ENCODE peak calls at places on chromosomes 4 and X, in seven cellular contexts. G is breast epithelium, V is GM23248, K is PC-3, S is ovary, A is iPS DF 6.9, I is spleen. W is an unnamed sample.

GRCh38 chr4:56768772-56769171 is 52.7 kb downstream of the SPINK2 start:
- DNase-seq in G (no peak), V (no peak), K (no peak), S (no peak), A (no peak), I (no peak), W (peak; percentile 65)

GRCh38 chr4:7313361-7313811 is 121.0 kb downstream of the SORCS2 start:
- DNase-seq in G (no peak), V (no peak), K (no peak), S (peak; percentile 80), A (no peak), I (no peak), W (no peak)

GRCh38 chr4:16864199-16864598 is 34.2 kb downstream of the LDB2 start:
- DNase-seq in G (no peak), V (no peak), K (no peak), S (no peak), A (no peak), I (no peak), W (no peak)

GRCh38 chr4:47031011-47031678 is at the start of gene GABRB1:
- DNase-seq in G (no peak), V (peak; percentile 39), K (no peak), S (peak; percentile 12), A (no peak), I (no peak), W (peak; percentile 78)

GRCh38 chr4:172838108-172838507 is 330.5 kb upstream of the GALNT7 start:
- DNase-seq in G (no peak), V (no peak), K (no peak), S (no peak), A (no peak), I (no peak), W (no peak)

GRCh38 chrX:50343917-50344316 is 126.7 kb downstream of the DGKK start:
- DNase-seq in G (no peak), V (no peak), K (no peak), S (no peak), A (no peak), I (no peak), W (no peak)

GRCh38 chrX:48083212-48083611 is 11.8 kb upstream of the ZNF630 start:
- DNase-seq in G (no peak), V (peak; percentile 61), K (peak; percentile 73), S (peak; percentile 22), A (no peak), I (no peak), W (peak; percentile 53)

GRCh38 chrX:150854856-150855255 is 43.6 kb downstream of the CD99L2 start:
- DNase-seq in G (no peak), V (no peak), K (no peak), S (no peak), A (no peak), I (no peak), W (no peak)

GRCh38 chr4:93775551-93775950 is 53.0 kb upstream of the ATOH1 start:
- DNase-seq in G (no peak), V (no peak), K (no peak), S (no peak), A (no peak), I (no peak), W (no peak)

GRCh38 chr4:3712112-3712805 is 53.9 kb upstream of the ADRA2C start:
- DNase-seq in G (no peak), V (no peak), K (no peak), S (no peak), A (no peak), I (peak; percentile 47), W (no peak)

GRCh38 chrX:153460826-153461225 is 9.6 kb downstream of the HAUS7 start:
- DNase-seq in G (no peak), V (peak; percentile 56), K (peak; percentile 57), S (no peak), A (no peak), I (peak; percentile 85), W (peak; percentile 57)

GRCh38 chr4:109465065-109465464 is 31.4 kb downstream of the SEC24B start:
- DNase-seq in G (no peak), V (peak; percentile 45), K (no peak), S (no peak), A (no peak), I (no peak), W (no peak)

GRCh38 chr4:138021116-138021820 is 220.9 kb downstream of the SLC7A11 start:
- DNase-seq in G (no peak), V (peak; percentile 9), K (no peak), S (no peak), A (no peak), I (no peak), W (no peak)

GRCh38 chr4:186020793-186021407 is 48.1 kb upstream of the TLR3 start:
- DNase-seq in G (no peak), V (no peak), K (no peak), S (no peak), A (no peak), I (no peak), W (no peak)

GRCh38 chr4:139515531-139515958 is 40.5 kb downstream of the SETD7 start:
- DNase-seq in G (no peak), V (no peak), K (no peak), S (no peak), A (no peak), I (no peak), W (no peak)

GRCh38 chr4:106986486-106986885 is 49.6 kb downstream of the DKK2 start:
- DNase-seq in G (no peak), V (peak; percentile 85), K (no peak), S (no peak), A (no peak), I (no peak), W (no peak)

GRCh38 chr4:184961693-184962092 is 56.6 kb upstream of the HELT start:
- DNase-seq in G (no peak), V (no peak), K (no peak), S (no peak), A (no peak), I (no peak), W (no peak)

GRCh38 chrX:23503835-23504539 is 163.3 kb upstream of the PRDX4 start:
- DNase-seq in G (peak; percentile 83), V (peak; percentile 62), K (peak; percentile 96), S (no peak), A (no peak), I (no peak), W (peak; percentile 89)

GRCh38 chr4:52555356-52555716 is 103.8 kb downstream of the USP46 start:
- DNase-seq in G (no peak), V (no peak), K (no peak), S (no peak), A (no peak), I (no peak), W (no peak)

GRCh38 chr4:72987741-72988729 is 81.5 kb downstream of the COX18 start:
- DNase-seq in G (no peak), V (peak; percentile 33), K (peak; percentile 17), S (no peak), A (no peak), I (no peak), W (no peak)

GRCh38 chrX:69314436-69315348 is 149.4 kb upstream of the PJA1 start:
- DNase-seq in G (no peak), V (no peak), K (no peak), S (no peak), A (no peak), I (peak; percentile 62), W (peak; percentile 44)

GRCh38 chrX:131792789-131793462 is 230.2 kb upstream of the STK26 start:
- DNase-seq in G (no peak), V (peak; percentile 20), K (peak; percentile 43), S (peak; percentile 89), A (no peak), I (peak; percentile 88), W (no peak)
- H3K4me3 ChIP-seq in G (peak overlapping the region; percentile 49), V (no peak overlapping the region), K (no peak overlapping the region), S (peak overlapping the region; percentile 8), A (no peak overlapping the region), I (no peak overlapping the region), W (no peak overlapping the region)

GRCh38 chr4:159178147-159178541 is 75.3 kb downstream of the RAPGEF2 start:
- DNase-seq in G (no peak), V (peak; percentile 24), K (no peak), S (no peak), A (no peak), I (no peak), W (no peak)
- H3K4me1 ChIP-seq in G (peaks cover 9% of the 10 kb centered on the region), V (peaks cover 30% of the 10 kb centered on the region), K (peaks cover 22% of the 10 kb centered on the region), S (peaks cover 5% of the 10 kb centered on the region), A (peaks cover 6% of the 10 kb centered on the region), I (peaks cover 72% of the 10 kb centered on the region), W (peaks cover 12% of the 10 kb centered on the region)

GRCh38 chr4:98641906-98642668 is 16.3 kb downstream of the TSPAN5 start:
- DNase-seq in G (no peak), V (no peak), K (no peak), S (no peak), A (no peak), I (no peak), W (no peak)

GRCh38 chr4:98639523-98639922 is 18.9 kb downstream of the TSPAN5 start:
- DNase-seq in G (no peak), V (peak; percentile 24), K (no peak), S (no peak), A (no peak), I (no peak), W (no peak)

GRCh38 chr4:98638661-98639060 is 19.8 kb downstream of the TSPAN5 start:
- DNase-seq in G (no peak), V (peak; percentile 37), K (no peak), S (no peak), A (no peak), I (no peak), W (no peak)

GRCh38 chr4:98641393-98641792 is 17.0 kb downstream of the TSPAN5 start:
- DNase-seq in G (no peak), V (no peak), K (no peak), S (no peak), A (no peak), I (no peak), W (no peak)

DNA sequence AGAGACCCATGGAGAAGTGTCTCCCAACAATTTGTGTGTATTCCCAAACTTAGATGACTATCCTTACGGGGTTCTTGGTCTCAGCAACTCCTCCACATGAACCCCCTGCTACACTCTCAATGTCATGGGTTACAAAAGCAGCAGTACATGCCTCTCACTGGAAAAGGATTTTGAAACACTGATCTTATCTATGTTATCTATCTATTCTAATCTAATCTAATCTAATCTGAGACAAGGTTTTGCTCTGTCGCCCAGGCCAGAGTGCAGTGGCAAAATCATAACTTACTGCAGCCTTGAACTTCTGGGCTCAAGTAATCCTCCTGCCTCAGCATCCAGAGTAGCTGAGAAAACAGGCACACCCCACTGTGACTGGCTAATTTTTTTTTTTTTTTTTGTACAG is 19.3 kb downstream of the TSPAN5 start:
- DNase-seq in G (no peak), V (no peak), K (no peak), S (no peak), A (no peak), I (no peak), W (no peak)
- H3K4me3 ChIP-seq in G (no peak overlapping the region), V (peak overlapping the region; percentile 57), K (no peak overlapping the region), S (no peak overlapping the region), A (no peak overlapping the region), I (no peak overlapping the region), W (no peak overlapping the region)

DNA sequence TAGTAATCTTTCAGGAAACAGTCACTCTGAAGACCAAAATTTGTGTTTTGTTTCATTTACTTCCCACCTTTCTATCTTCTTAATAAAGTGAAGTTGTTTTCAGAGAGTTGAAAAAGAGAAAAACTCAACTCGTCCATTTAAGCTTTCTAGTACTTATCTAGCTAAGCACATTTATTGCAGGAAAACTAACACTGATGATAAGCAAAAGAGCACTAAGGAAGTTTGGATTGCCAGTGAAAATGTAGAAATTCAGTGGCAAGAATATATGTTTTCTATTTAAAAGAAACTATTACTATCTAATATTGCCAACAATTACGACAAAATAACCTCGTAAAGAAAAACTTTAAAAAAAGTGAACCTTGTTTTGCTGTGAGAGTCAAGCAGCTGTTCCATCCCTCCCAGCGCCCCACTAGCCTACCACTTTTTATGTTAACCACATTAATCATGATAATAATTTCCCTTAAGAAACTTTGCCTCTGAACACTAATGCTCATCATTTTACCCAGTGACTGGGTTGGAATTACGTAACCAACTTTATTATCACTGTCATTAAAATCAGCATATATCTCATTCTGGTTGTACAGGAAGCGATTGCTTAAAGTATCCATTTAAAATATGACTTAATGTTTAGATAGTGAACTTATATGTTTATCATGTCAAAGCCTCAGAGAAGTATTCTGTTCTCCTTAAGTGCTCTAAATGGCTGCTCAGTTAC is 24.8 kb downstream of the SPRY1 start:
- DNase-seq in G (no peak), V (peak; percentile 15), K (peak; percentile 76), S (no peak), A (no peak), I (no peak), W (no peak)
- H3K4me1 ChIP-seq in G (peaks cover 4% of the 10 kb centered on the region), V (peaks cover 31% of the 10 kb centered on the region), K (peaks cover 50% of the 10 kb centered on the region), S (no peaks in the 10 kb centered on the region), A (peaks cover 3% of the 10 kb centered on the region), I (peaks cover 35% of the 10 kb centered on the region), W (peaks cover 17% of the 10 kb centered on the region)

W was measured in hepatocyte.